ENCODE peak calls at places on chromosomes 5 and 9, in seven cellular contexts. S is foreskin fibroblast, K is GM12865, R is astrocyte, U is GM23338, D is Calu3, V is omental fat pad. Y is an unnamed sample.

GRCh38 chr9:129076640-129077037 is 4.3 kb upstream of the DOLPP1 start:
- DNase-seq in U (no peak), D (no peak), S (no peak), R (no peak), K (no peak), V (no peak), Y (no peak)

GRCh38 chr9:108552459-108553040 is 303.2 kb downstream of the ACTL7B start:
- DNase-seq in K (no peak), U (no peak), S (no peak), D (peak; percentile 57), R (peak; percentile 78), V (peak; percentile 53), Y (no peak)

GRCh38 chr9:136787690-136788400 is 3.3 kb upstream of the TMEM141 start:
- DNase-seq in R (no peak), K (peak; percentile 80), V (peak; percentile 51), S (no peak), D (peak; percentile 52), U (peak; percentile 92), Y (peak; percentile 73)

GRCh38 chr9:109781086-109781485 is 1.1 kb downstream of the PALM2AKAP2 start:
- DNase-seq in D (no peak), K (no peak), S (peak; percentile 33), U (no peak), V (no peak), R (no peak), Y (no peak)

GRCh38 chr5:151427258-151427657 is 20.1 kb upstream of the SLC36A1 start:
- DNase-seq in V (no peak), D (no peak), R (no peak), U (no peak), S (no peak), K (peak; percentile 80), Y (no peak)

GRCh38 chr9:101530076-101530711 is 3.5 kb upstream of the RNF20 start:
- DNase-seq in V (no peak), D (peak; percentile 69), S (peak; percentile 72), K (peak; percentile 85), R (peak; percentile 44), U (peak; percentile 89), Y (peak; percentile 28)

GRCh38 chr5:81904166-81904565 is 67.7 kb upstream of the ATG10 start:
- DNase-seq in R (no peak), U (no peak), S (no peak), V (no peak), K (no peak), D (no peak), Y (no peak)

GRCh38 chr9:115591584-115591984 is 473.6 kb upstream of the TNC start:
- DNase-seq in K (peak; percentile 35), S (peak; percentile 97), D (peak; percentile 66), V (no peak), R (peak; percentile 99), U (peak; percentile 60), Y (peak; percentile 56)

GRCh38 chr5:84131372-84131771 is 253.3 kb downstream of the EDIL3 start:
- DNase-seq in D (no peak), R (no peak), S (no peak), U (no peak), V (no peak), K (no peak), Y (no peak)

GRCh38 chr5:145697251-145698016 is 137.7 kb downstream of the PRELID2 start:
- DNase-seq in V (no peak), D (peak; percentile 54), S (peak; percentile 32), R (peak; percentile 18), K (peak; percentile 58), U (peak; percentile 68), Y (no peak)

GRCh38 chr9:115328228-115328627 is 210.3 kb upstream of the TNC start:
- DNase-seq in U (no peak), K (no peak), V (no peak), R (peak; percentile 92), S (peak; percentile 44), D (no peak), Y (no peak)

GRCh38 chr5:108857905-108858304 is 110.2 kb downstream of the FER start:
- DNase-seq in K (peak; percentile 2), V (no peak), S (no peak), R (no peak), D (no peak), U (no peak), Y (no peak)

GRCh38 chr5:83871533-83872380 is 151.1 kb upstream of the HAPLN1 start:
- DNase-seq in D (no peak), K (peak; percentile 12), R (peak; percentile 14), V (no peak), U (peak; percentile 23), S (no peak), Y (no peak)

GRCh38 chr5:78677777-78678668 is 29.5 kb upstream of the LHFPL2 start:
- DNase-seq in V (no peak), D (peak; percentile 57), U (no peak), K (peak; percentile 59), S (peak; percentile 82), R (peak; percentile 98), Y (no peak)

GRCh38 chr9:92609142-92609500 is 60.8 kb downstream of the IPPK start:
- DNase-seq in D (no peak), V (no peak), R (peak; percentile 16), S (no peak), K (no peak), U (peak; percentile 24), Y (no peak)

GRCh38 chr5:157505496-157505895 is 45.5 kb downstream of the NIPAL4 start:
- DNase-seq in U (no peak), V (no peak), K (no peak), D (no peak), S (no peak), R (no peak), Y (no peak)

GRCh38 chr9:128149001-128149701 is at the start of gene LCN2:
- DNase-seq in R (no peak), V (no peak), D (peak; percentile 90), S (no peak), K (no peak), U (no peak), Y (no peak)

GRCh38 chr9:37899041-37899440 is 4.9 kb downstream of the SLC25A51 start:
- DNase-seq in K (no peak), S (no peak), V (no peak), U (no peak), D (no peak), R (no peak), Y (no peak)

GRCh38 chr5:9789818-9790217 is 159.7 kb upstream of the TAS2R1 start:
- DNase-seq in R (no peak), D (no peak), U (no peak), V (no peak), S (no peak), K (no peak), Y (no peak)

GRCh38 chr5:139919308-139919707 is 123.7 kb downstream of the PSD2 start:
- DNase-seq in V (no peak), U (no peak), D (no peak), R (peak; percentile 39), S (no peak), K (no peak), Y (no peak)

GRCh38 chr9:107465467-107466451 is 23.8 kb downstream of the KLF4 start:
- DNase-seq in D (peak; percentile 73), S (peak; percentile 69), K (peak; percentile 48), U (peak; percentile 85), V (peak; percentile 43), R (peak; percentile 14), Y (peak; percentile 53)

DNA sequence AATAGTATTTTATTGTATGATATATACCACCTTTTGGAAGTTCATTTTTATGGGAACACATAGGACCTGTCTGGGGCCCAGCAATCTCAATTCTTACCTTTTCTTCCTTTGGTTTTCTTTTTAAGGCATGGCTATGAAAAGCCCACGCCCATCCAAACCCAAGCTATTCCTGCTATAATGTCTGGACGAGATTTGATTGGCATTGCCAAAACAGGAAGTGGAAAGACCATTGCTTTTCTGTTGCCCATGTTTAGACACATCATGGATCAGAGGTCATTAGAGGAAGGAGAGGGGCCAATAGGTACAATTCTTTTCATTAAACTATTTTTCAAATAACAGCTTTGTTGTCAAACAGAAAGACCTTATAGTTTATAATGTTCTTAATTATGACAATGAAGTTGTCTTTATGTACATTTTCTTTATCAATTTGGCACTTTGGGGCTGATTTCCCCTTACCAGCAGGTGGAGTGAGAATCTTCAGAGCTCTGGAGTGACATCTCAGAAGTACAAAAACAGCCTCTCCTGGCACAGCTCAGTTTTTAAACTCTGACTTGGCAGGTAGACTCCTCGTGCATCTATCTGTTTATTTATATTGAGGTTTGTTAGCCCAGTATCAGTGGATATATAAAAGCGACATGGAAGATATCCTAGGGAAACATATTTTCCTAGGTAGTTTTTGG is 25.8 kb downstream of the DDX46 start:
- DNase-seq in K (peak; percentile 18), S (no peak), U (no peak), D (no peak), V (no peak), R (no peak), Y (no peak)
- TF ChIP-seq CTCF in K (peak; percentile 15), S (peak; percentile 22), U (peak; percentile 9), D (no peak), V (no peak), R (peak; percentile 11), Y (no peak)

GRCh38 chr5:159956074-159956473 is 39.8 kb downstream of the ADRA1B start:
- DNase-seq in K (no peak), R (no peak), D (no peak), U (no peak), V (no peak), S (no peak), Y (no peak)
- TF ChIP-seq CTCF in K (no peak), R (no peak), D (no peak), U (no peak), V (no peak), S (no peak), Y (no peak)

DNA sequence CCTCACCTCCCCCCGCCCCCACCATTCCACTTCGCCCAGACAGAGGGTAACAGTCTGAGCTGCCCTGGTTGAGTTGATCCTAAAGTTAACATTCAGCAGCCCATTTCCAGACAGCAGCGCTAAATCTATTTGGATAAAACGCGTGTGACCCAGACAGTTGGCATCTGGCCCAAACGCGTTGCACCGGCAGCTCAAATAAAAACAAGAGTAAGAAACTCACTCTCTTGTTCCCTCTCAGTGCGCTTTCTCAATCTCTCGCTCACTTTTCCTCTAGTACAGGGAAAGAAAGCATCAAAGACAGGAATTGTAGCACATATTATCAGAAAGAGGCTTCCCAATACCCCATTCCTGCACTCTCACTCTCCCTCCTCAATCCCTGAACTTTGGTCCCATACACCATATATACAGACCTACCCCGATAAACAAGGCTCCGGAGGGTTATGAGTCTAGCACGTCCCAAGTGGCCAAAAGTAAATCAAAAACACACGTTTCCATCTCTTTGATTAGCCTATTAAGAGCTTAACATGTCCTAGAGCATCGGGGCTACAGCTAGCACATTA is 1.3 kb downstream of the ADAMTS6 start:
- DNase-seq in K (peak; percentile 53), D (peak; percentile 21), S (peak; percentile 80), R (peak; percentile 81), V (peak; percentile 66), U (peak; percentile 39), Y (peak; percentile 30)
- TF ChIP-seq CTCF in K (no peak), D (no peak), S (no peak), R (no peak), V (no peak), U (no peak), Y (no peak)

GRCh38 chr5:173786296-173787187 is 101.6 kb upstream of the CPEB4 start:
- DNase-seq in R (no peak), U (peak; percentile 35), K (peak; percentile 76), V (no peak), S (no peak), D (no peak), Y (no peak)
- TF ChIP-seq CTCF in R (no peak), U (peak; percentile 64), K (peak; percentile 96), V (no peak), S (no peak), D (no peak), Y (no peak)